ENCODE peak calls at places on chromosomes 5 and 9, in ten cellular contexts. K, M, D, C, S, N, Z, Y, Q and X are unnamed samples.
A peak's percentile ranks its signal among the peaks of the same experiment; 100 is the strongest.

GRCh38 chr9:35164711-35165110 is 2.9 kb downstream of the UNC13B start:
- ATAC-seq in K (no peak), M (no peak), D (no peak), C (no peak), S (no peak), N (no peak), Z (no peak), Y (no peak), Q (no peak), X (no peak)

GRCh38 chr5:4159681-4160080 is 564.0 kb downstream of the IRX1 start:
- ATAC-seq in K (no peak), M (no peak), D (no peak), C (no peak), S (no peak), N (no peak), Z (no peak), Y (no peak), Q (no peak), X (no peak)

GRCh38 chr5:102277059-102277621 is 18.9 kb downstream of the SLCO4C1 start:
- ATAC-seq in K (no peak), M (no peak), D (no peak), C (no peak), S (no peak), N (no peak), Z (no peak), Y (no peak), Q (no peak), X (no peak)

GRCh38 chr5:82107277-82107676 is 135.5 kb downstream of the ATG10 start:
- ATAC-seq in K (no peak), M (no peak), D (no peak), C (peak; percentile 24), S (no peak), N (peak; percentile 40), Z (no peak), Y (no peak), Q (no peak), X (no peak)

GRCh38 chr5:118956727-118957126 is 31.6 kb downstream of the DTWD2 start:
- ATAC-seq in K (no peak), M (no peak), D (no peak), C (peak; percentile 23), S (no peak), N (no peak), Z (no peak), Y (no peak), Q (no peak), X (no peak)

GRCh38 chr5:113359419-113359818 is 75.4 kb downstream of the TSSK1B start:
- ATAC-seq in K (no peak), M (no peak), D (no peak), C (no peak), S (no peak), N (no peak), Z (no peak), Y (no peak), Q (no peak), X (no peak)

GRCh38 chr5:142378737-142379365 is 54.0 kb upstream of the SPRY4 start:
- ATAC-seq in K (no peak), M (no peak), D (no peak), C (no peak), S (no peak), N (no peak), Z (no peak), Y (no peak), Q (no peak), X (no peak)

GRCh38 chr9:36163049-36163839 is 5.9 kb upstream of the CCIN start:
- ATAC-seq in K (peak; percentile 80), M (peak; percentile 51), D (no peak), C (no peak), S (no peak), N (peak; percentile 66), Z (no peak), Y (no peak), Q (no peak), X (no peak)

GRCh38 chr5:134457801-134458200 is 46.1 kb upstream of the CDKN2AIPNL start:
- ATAC-seq in K (no peak), M (no peak), D (no peak), C (no peak), S (no peak), N (no peak), Z (no peak), Y (no peak), Q (no peak), X (no peak)

GRCh38 chr9:113622600-113623400 is 159.3 kb downstream of the RGS3 start:
- ATAC-seq in K (no peak), M (peak; percentile 80), D (no peak), C (peak; percentile 90), S (no peak), N (no peak), Z (peak; percentile 91), Y (peak; percentile 76), Q (peak; percentile 87), X (peak; percentile 91)

GRCh38 chr5:139955053-139955605 is 88.0 kb downstream of the NRG2 start:
- ATAC-seq in K (no peak), M (no peak), D (no peak), C (no peak), S (no peak), N (no peak), Z (no peak), Y (no peak), Q (no peak), X (peak; percentile 26)

GRCh38 chr5:6456766-6457370 is 8.2 kb downstream of the UBE2QL1 start:
- ATAC-seq in K (no peak), M (no peak), D (no peak), C (no peak), S (no peak), N (no peak), Z (no peak), Y (no peak), Q (no peak), X (no peak)

GRCh38 chr5:50900952-50901510 is 234.6 kb downstream of the PARP8 start:
- ATAC-seq in K (no peak), M (no peak), D (no peak), C (no peak), S (no peak), N (no peak), Z (no peak), Y (no peak), Q (no peak), X (no peak)

GRCh38 chr5:35938518-35939227 is at the start of gene CAPSL:
- ATAC-seq in K (no peak), M (no peak), D (no peak), C (peak; percentile 74), S (no peak), N (no peak), Z (no peak), Y (no peak), Q (no peak), X (no peak)

GRCh38 chr5:4883388-4883787 is 256.7 kb upstream of the ADAMTS16 start:
- ATAC-seq in K (peak; percentile 41), M (no peak), D (no peak), C (no peak), S (no peak), N (peak; percentile 77), Z (no peak), Y (no peak), Q (no peak), X (no peak)